ENCODE peak calls at places on chromosomes 1 and 21, in five cellular contexts. E is DMS 273 treated with DMSO at 0.1 percent for 48 hours; J is iPS-NIHi11; T is stimulated activated CD4-positive, alpha-beta T cell treated with anti-CD3 and anti-CD28 coated beads, Interleukin-4, amount 100 ng/mL, for 4 hours; F is heart left ventricle. S is an unnamed sample.
A peak's percentile ranks its signal among the peaks of the same experiment; 100 is the strongest.

GRCh38 chr1:229027622-229028182 is 243.2 kb upstream of the RAB4A start:
- DNase-seq in F (no peak), T (peak; percentile 28), E (no peak), J (peak; percentile 59), S (no peak)

GRCh38 chr1:192303029-192303428 is 13.8 kb upstream of the RGS21 start:
- DNase-seq in J (no peak), T (no peak), E (no peak), F (no peak), S (no peak)

GRCh38 chr1:96492236-96492635 is 229.3 kb upstream of the PTBP2 start:
- DNase-seq in J (peak; percentile 31), T (no peak), E (no peak), F (no peak), S (peak; percentile 66)

GRCh38 chr1:154178856-154179811 is 12.8 kb downstream of the TPM3 start:
- DNase-seq in F (no peak), E (peak; percentile 12), T (no peak), J (no peak), S (no peak)

GRCh38 chr1:219924348-219924747 is 4.0 kb downstream of the SLC30A10 start:
- DNase-seq in F (no peak), E (no peak), T (no peak), J (no peak), S (no peak)

GRCh38 chr1:156848461-156849150 is 10.3 kb downstream of the INSRR start:
- DNase-seq in J (peak; percentile 84), F (no peak), E (no peak), T (peak; percentile 59), S (no peak)

GRCh38 chr21:45823100-45823681 is 158.4 kb upstream of the COL6A1 start:
- DNase-seq in E (no peak), F (no peak), J (no peak), T (no peak), S (no peak)

GRCh38 chr1:9689971-9690381 is 38.4 kb downstream of the PIK3CD start:
- DNase-seq in E (no peak), F (peak; percentile 25), T (peak; percentile 23), J (peak; percentile 46), S (peak; percentile 58)

GRCh38 chr1:37945743-37946702 is 830 bp downstream of the INPP5B start:
- DNase-seq in E (no peak), J (peak; percentile 37), T (no peak), F (peak; percentile 61), S (no peak)

GRCh38 chr1:180670681-180671080 is 38.9 kb downstream of the XPR1 start:
- DNase-seq in E (no peak), F (no peak), J (no peak), T (no peak), S (no peak)

GRCh38 chr1:3590145-3590768 is 21.1 kb downstream of the MEGF6 start:
- DNase-seq in T (no peak), E (no peak), F (no peak), J (no peak), S (peak; percentile 78)

GRCh38 chr1:22328331-22329170 is 123.1 kb upstream of the ZBTB40 start:
- DNase-seq in J (no peak), F (peak; percentile 5), E (no peak), T (no peak), S (no peak)

GRCh38 chr1:55056632-55056992 is 17.3 kb downstream of the PCSK9 start:
- DNase-seq in T (no peak), E (no peak), J (no peak), F (no peak), S (no peak)

GRCh38 chr1:31912087-31912780 is 25.9 kb downstream of the PTP4A2 start:
- DNase-seq in F (no peak), J (no peak), E (no peak), T (no peak), S (no peak)

GRCh38 chr1:210587547-210587946 is 258.8 kb downstream of the HHAT start:
- DNase-seq in F (no peak), T (no peak), J (no peak), E (no peak), S (no peak)

S was measured in NCI-H1417.